ENCODE peak calls at places on chromosomes 16 and 17, in seven cellular contexts. K is fibroblast of villous mesenchyme; N is activated CD4-positive, alpha-beta memory T cell treated with anti-CD3 and anti-CD28 coated beads for 36 hours; O is AG08395; S is lower leg skin; U is SHP77 treated with DMSO at 0.1 percent for 48 hours; Z is GM12865. T is an unnamed sample.

GRCh38 chr16:77297996-77298637 is 98.9 kb downstream of the SYCE1L start:
- DNase-seq in K (no peak), N (no peak), O (no peak), S (no peak), U (no peak), Z (no peak), T (no peak)

GRCh38 chr17:57957120-57957850 is 2.1 kb upstream of the CUEDC1 start:
- DNase-seq in K (no peak), N (no peak), O (no peak), S (no peak), U (no peak), Z (no peak), T (no peak)

GRCh38 chr16:29675811-29676643 is 3.0 kb upstream of the QPRT start:
- DNase-seq in K (peak; percentile 52), N (no peak), O (peak; percentile 59), S (no peak), U (peak; percentile 18), Z (peak; percentile 57), T (peak; percentile 33)

GRCh38 chr16:53864819-53865491 is 161.0 kb downstream of the FTO start:
- DNase-seq in K (no peak), N (peak; percentile 33), O (peak; percentile 14), S (no peak), U (no peak), Z (no peak), T (no peak)

GRCh38 chr17:49738456-49739163 is 25.3 kb downstream of the FAM117A start:
- DNase-seq in K (no peak), N (no peak), O (no peak), S (no peak), U (no peak), Z (no peak), T (no peak)

GRCh38 chr16:2471016-2471652 is at the start of gene NTN3:
- DNase-seq in K (no peak), N (no peak), O (no peak), S (no peak), U (no peak), Z (no peak), T (no peak)

GRCh38 chr17:8041249-8041928 is 2.5 kb downstream of the ALOX15B start:
- DNase-seq in K (peak; percentile 91), N (peak; percentile 62), O (peak; percentile 62), S (peak; percentile 74), U (peak; percentile 57), Z (peak; percentile 69), T (peak; percentile 67)

GRCh38 chr17:78458739-78459335 is 80.4 kb downstream of the PGS1 start:
- DNase-seq in K (no peak), N (no peak), O (no peak), S (no peak), U (no peak), Z (no peak), T (no peak)

GRCh38 chr16:72099377-72099818 is 5.8 kb downstream of the DHX38 start:
- DNase-seq in K (peak; percentile 49), N (peak; percentile 51), O (peak; percentile 74), S (no peak), U (peak; percentile 3), Z (peak; percentile 74), T (peak; percentile 68)

GRCh38 chr17:68954146-68954971 is 833 bp downstream of the ABCA8 start:
- DNase-seq in K (peak; percentile 70), N (no peak), O (no peak), S (no peak), U (no peak), Z (no peak), T (no peak)

GRCh38 chr17:67050476-67051154 is 6.3 kb downstream of the CACNG1 start:
- DNase-seq in K (no peak), N (no peak), O (no peak), S (no peak), U (no peak), Z (no peak), T (peak; percentile 6)

GRCh38 chr16:80746231-80746630 is 58.2 kb downstream of the CDYL2 start:
- DNase-seq in K (no peak), N (no peak), O (no peak), S (no peak), U (no peak), Z (no peak), T (no peak)

GRCh38 chr17:2250140-2251095 is 53.2 kb downstream of the SMG6 start:
- DNase-seq in K (no peak), N (peak; percentile 51), O (no peak), S (no peak), U (no peak), Z (no peak), T (peak; percentile 70)

GRCh38 chr17:72336804-72337070 is 215.9 kb downstream of the SOX9 start:
- DNase-seq in K (no peak), N (no peak), O (no peak), S (no peak), U (no peak), Z (no peak), T (no peak)

GRCh38 chr17:81412490-81413093 is 17.3 kb downstream of the BAHCC1 start:
- DNase-seq in K (peak; percentile 70), N (peak; percentile 79), O (no peak), S (no peak), U (no peak), Z (peak; percentile 46), T (peak; percentile 75)

GRCh38 chr16:3863587-3863986 is 16.9 kb downstream of the CREBBP start:
- DNase-seq in K (no peak), N (no peak), O (no peak), S (no peak), U (no peak), Z (no peak), T (no peak)

GRCh38 chr16:84085774-84086173 is 31.0 kb downstream of the MBTPS1 start:
- DNase-seq in K (no peak), N (no peak), O (no peak), S (no peak), U (no peak), Z (peak; percentile 32), T (no peak)

GRCh38 chr16:77877712-77878111 is 89.3 kb downstream of the VAT1L start:
- DNase-seq in K (peak; percentile 88), N (no peak), O (peak; percentile 56), S (no peak), U (no peak), Z (no peak), T (no peak)

GRCh38 chr17:17555151-17555550 is 36.4 kb downstream of the PEMT start:
- DNase-seq in K (no peak), N (no peak), O (no peak), S (no peak), U (no peak), Z (no peak), T (no peak)

GRCh38 chr17:55157165-55157564 is 107.6 kb upstream of the HLF start:
- DNase-seq in K (peak; percentile 38), N (no peak), O (no peak), S (no peak), U (no peak), Z (no peak), T (no peak)

GRCh38 chr16:56382901-56383355 is 42.4 kb downstream of the AMFR start:
- DNase-seq in K (peak; percentile 22), N (no peak), O (peak; percentile 14), S (no peak), U (no peak), Z (no peak), T (no peak)

GRCh38 chr17:4161179-4161559 is 18.2 kb downstream of the CYB5D2 start:
- DNase-seq in K (peak; percentile 97), N (no peak), O (peak; percentile 75), S (peak; percentile 34), U (peak; percentile 14), Z (no peak), T (no peak)

GRCh38 chr17:82531431-82531881 is 11.9 kb downstream of the FOXK2 start:
- DNase-seq in K (peak; percentile 68), N (peak; percentile 37), O (no peak), S (no peak), U (no peak), Z (peak; percentile 44), T (no peak)

GRCh38 chr17:2945299-2945698 is 118.1 kb downstream of the OR1D5 start:
- DNase-seq in K (no peak), N (no peak), O (no peak), S (no peak), U (no peak), Z (no peak), T (no peak)

GRCh38 chr17:82117139-82118090 is 19.4 kb upstream of the FASN start:
- DNase-seq in K (no peak), N (no peak), O (no peak), S (no peak), U (no peak), Z (no peak), T (no peak)

GRCh38 chr17:19729900-19730299 is 13.5 kb upstream of the SLC47A2 start:
- DNase-seq in K (no peak), N (no peak), O (no peak), S (no peak), U (no peak), Z (no peak), T (no peak)

GRCh38 chr17:7308625-7309433 is 1.4 kb downstream of the EIF5A start:
- DNase-seq in K (peak; percentile 87), N (peak; percentile 90), O (peak; percentile 82), S (peak; percentile 88), U (peak; percentile 33), Z (peak; percentile 95), T (peak; percentile 88)

GRCh38 chr17:68433911-68434503 is 23.3 kb downstream of the WIPI1 start:
- DNase-seq in K (no peak), N (no peak), O (no peak), S (no peak), U (no peak), Z (no peak), T (no peak)

T was measured in activated naive CD4-positive, alpha-beta T cell treated with anti-CD3 and anti-CD28 coated beads, Interleukin-2, amount 10 ng/mL, durations not matched to agents 7 days and 5 days.